ENCODE peak calls at places on chromosome 2, in nine cellular contexts. A is heart left ventricle, N is heart right ventricle, G is PC-3, S is sigmoid colon, L is body of pancreas, Q is AG04450, Z is fibroblast of mammary gland, E is OCI-LY7. W is an unnamed sample.

GRCh38 chr2:37643102-37644078 is 28.1 kb downstream of the CDC42EP3 start:
- DNase-seq in A (no peak), N (no peak), G (no peak), S (no peak), L (no peak), Q (no peak), Z (no peak), E (no peak), W (no peak)

GRCh38 chr2:219467736-219468075 is 31.0 kb upstream of the GMPPA start:
- DNase-seq in A (no peak), N (no peak), G (no peak), S (no peak), L (no peak), Q (no peak), Z (no peak), E (no peak), W (no peak)

GRCh38 chr2:196274387-196274809 is 103.0 kb upstream of the STK17B start:
- DNase-seq in A (no peak), N (peak), G (peak), S (no peak), L (no peak), Q (no peak), Z (peak), E (peak), W (peak)

GRCh38 chr2:173118385-173118784 is 42.7 kb downstream of the MAP3K20 start:
- DNase-seq in A (no peak), N (no peak), G (no peak), S (no peak), L (no peak), Q (no peak), Z (peak), E (no peak), W (no peak)

GRCh38 chr2:182831912-182832311 is 34.5 kb downstream of the FRZB start:
- DNase-seq in A (no peak), N (no peak), G (no peak), S (no peak), L (no peak), Q (no peak), Z (no peak), E (no peak), W (no peak)

GRCh38 chr2:43539991-43540860 is 55.6 kb downstream of the THADA start:
- DNase-seq in A (peak), N (peak), G (peak), S (peak), L (peak), Q (peak), Z (peak), E (no peak), W (no peak)

GRCh38 chr2:205564761-205565160 is 117.5 kb upstream of the NRP2 start:
- DNase-seq in A (no peak), N (no peak), G (no peak), S (no peak), L (no peak), Q (no peak), Z (no peak), E (no peak), W (peak)

GRCh38 chr2:64250751-64251405 is 106.7 kb upstream of the PELI1 start:
- DNase-seq in A (no peak), N (no peak), G (no peak), S (no peak), L (no peak), Q (no peak), Z (no peak), E (no peak), W (no peak)

GRCh38 chr2:207765541-207765940 is 4.2 kb downstream of the FZD5 start:
- DNase-seq in A (no peak), N (no peak), G (no peak), S (no peak), L (peak), Q (no peak), Z (no peak), E (no peak), W (peak)

GRCh38 chr2:68885074-68885810 is 14.0 kb upstream of the BMP10 start:
- DNase-seq in A (no peak), N (no peak), G (no peak), S (no peak), L (no peak), Q (no peak), Z (no peak), E (no peak), W (no peak)

GRCh38 chr2:144477281-144477942 is 42.5 kb downstream of the ZEB2 start:
- DNase-seq in A (no peak), N (no peak), G (no peak), S (no peak), L (no peak), Q (no peak), Z (no peak), E (no peak), W (no peak)

GRCh38 chr2:171763602-171764001 is 76.3 kb downstream of the DYNC1I2 start:
- DNase-seq in A (no peak), N (no peak), G (peak), S (no peak), L (no peak), Q (no peak), Z (peak), E (no peak), W (no peak)

GRCh38 chr2:148853458-148853857 is 21.6 kb upstream of the KIF5C start:
- DNase-seq in A (no peak), N (no peak), G (no peak), S (no peak), L (no peak), Q (no peak), Z (peak), E (no peak), W (no peak)

DNA sequence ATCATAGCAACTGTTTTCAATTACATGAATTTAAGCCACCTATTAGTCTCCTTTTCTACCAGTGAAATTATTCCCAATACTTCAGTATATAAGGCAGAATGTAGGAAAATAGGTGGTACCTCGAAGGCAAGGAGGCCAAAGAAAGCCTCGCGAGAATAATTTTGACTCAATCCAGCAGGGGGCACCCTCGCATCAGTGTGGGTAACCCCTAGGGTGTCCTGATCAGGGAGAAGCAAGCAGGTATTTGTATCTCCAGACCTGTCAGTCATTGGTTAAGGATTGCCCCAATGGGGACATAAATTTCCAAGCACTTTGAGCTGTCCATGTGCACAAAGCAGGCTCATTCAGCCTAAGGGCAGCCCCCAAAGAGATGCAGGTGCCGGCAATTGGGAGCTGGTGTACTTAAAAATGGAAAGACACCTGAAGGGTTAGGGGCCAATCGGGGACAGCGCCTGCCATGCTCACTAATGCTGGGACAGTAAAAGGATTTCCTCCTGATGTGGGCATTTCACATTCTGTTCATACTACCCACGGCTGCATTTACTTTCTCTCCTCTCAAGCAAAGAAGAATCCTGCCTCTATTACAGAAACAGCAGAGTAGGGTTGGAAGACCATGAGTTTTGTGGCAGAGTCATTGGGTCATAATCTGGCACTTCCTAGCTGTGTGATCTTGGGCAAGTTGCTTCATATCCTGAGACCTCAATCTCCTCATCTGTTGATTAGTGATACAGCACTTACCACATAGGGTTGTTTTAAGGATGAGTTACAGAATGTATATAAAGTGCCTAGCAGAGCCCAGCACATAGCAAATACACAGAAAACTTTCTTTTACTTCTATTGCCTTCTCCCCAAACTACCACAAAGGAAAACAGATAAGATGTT is 136.1 kb downstream of the ICOS start:
- DNase-seq in A (no peak), N (no peak), G (peak), S (no peak), L (peak), Q (no peak), Z (peak), E (peak), W (peak)
- TF ChIP-seq CTCF in A (peak), N (peak), G (peak), S (peak), L (peak), Q (peak), Z (peak), E (peak), W (peak)

DNA sequence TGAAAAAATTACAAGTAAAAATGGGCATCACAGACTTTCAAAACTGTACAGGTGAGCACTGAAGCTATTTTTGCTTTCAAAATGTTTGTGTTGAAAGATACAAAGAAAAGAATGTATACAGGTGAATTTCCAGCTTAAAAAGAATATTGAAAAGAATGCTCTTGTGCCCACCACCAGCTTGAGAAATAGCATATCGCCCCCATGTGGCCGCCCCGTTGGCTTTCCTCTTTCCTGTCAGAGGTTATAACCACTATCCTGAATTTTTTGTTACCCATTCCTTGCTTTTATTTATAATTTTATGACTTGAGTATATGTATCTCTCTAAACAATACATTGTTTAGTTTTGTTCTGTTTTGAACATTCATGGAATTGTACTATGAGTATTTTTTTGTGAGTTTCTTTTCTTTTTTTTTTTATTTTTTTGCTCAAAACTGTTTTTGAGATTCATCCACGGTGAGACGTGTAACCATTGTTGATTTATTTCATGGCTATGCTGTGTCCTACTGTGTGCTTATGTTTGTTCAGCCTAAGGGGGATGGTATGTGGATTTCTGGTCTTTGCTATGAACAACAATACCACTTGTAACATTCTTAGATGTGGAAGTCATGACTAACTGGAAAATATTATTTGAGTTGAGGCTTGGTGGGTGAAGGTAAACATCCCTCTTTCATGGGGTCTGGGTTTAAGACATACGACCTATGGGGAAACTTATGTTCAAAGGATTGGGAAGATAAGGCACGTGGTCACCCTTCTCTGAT is 11.6 kb downstream of the TRPM8 start:
- DNase-seq in A (no peak), N (no peak), G (peak), S (no peak), L (peak), Q (no peak), Z (peak), E (peak), W (peak)
- TF ChIP-seq CTCF in A (peak), N (peak), G (peak), S (no peak), L (no peak), Q (peak), Z (peak), E (peak), W (peak)

DNA sequence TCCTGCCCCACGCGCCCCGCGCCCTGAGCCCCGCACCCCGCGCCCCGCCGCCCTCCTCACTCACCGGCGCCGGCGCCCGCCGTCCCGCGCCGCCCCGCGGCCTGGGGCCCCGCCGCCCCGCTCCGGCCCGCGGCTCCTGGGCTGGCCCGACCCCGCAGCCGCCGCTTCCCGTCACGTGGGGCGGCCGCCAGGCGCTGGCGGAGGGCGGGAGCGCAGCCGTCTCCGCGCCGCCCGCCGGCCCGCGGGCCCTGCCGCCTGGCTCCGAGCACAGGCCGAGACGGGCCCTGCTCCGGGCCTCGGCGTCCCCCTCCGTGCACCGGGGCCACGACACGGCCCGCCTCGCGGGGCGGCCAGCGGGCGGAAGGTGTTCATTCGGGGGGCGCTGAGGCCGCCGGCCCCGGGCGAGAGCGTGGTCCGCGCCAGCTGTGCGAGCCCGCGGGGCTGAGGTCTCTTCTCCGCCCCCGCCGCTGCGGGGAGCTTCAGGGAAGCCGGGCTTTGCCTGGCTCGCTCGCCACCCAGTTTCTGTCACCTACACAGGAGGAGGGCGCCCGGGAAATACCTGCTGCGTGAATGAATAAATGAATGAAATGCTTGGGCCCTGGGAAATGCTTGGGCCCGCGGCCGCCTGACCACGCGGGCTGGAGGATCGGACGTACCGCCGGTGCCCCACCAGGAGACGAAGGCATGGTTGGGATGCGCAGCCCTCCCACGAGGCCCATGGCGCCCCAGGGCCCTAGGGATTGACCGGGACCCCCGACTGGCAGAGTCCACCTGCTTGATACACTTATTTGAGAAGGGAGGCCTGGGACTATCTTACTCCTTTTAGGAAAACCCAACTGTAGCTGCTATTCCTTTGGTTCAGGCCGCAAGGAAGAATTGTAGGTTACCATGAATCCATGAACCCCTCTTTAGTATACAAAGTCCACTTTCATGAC is at the start of gene TGFBRAP1:
- DNase-seq in A (peak), N (peak), G (peak), S (peak), L (peak), Q (no peak), Z (no peak), E (peak), W (peak)
- TF ChIP-seq CTCF in A (no peak), N (peak), G (no peak), S (no peak), L (no peak), Q (no peak), Z (no peak), E (no peak), W (no peak)

DNA sequence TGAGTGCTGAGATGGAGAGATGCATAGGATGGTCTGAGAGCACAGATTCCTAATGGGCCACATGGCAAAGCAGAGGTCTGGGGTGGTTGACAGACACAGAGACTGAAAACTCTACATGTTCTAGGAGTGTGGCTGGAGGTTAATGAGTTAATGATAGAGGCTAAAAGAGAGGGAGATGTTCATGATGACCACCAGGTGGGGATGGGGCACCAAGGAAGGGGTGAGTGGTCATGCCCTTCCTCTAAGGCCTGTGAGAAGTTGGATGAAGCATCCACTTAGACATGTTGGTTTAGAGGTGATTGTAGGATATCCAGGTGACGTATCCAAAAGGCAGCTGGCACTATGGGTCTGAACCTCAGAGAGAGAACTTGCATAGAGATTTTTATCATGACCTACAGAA is 102.1 kb downstream of the LRP2 start:
- DNase-seq in A (no peak), N (no peak), G (no peak), S (no peak), L (no peak), Q (no peak), Z (no peak), E (no peak), W (peak)
- TF ChIP-seq CTCF in A (no peak), N (no peak), G (no peak), S (no peak), L (no peak), Q (no peak), Z (no peak), E (no peak), W (no peak)